ENCODE peak calls at places on chromosomes 3 and 15, in four cellular contexts. J is hepatocyte; V is CD4-positive, alpha-beta memory T cell; H is HCT116. P is an unnamed sample. For H3K27me3, the result is how much of the 10 kb centered on the place peaks cover.

GRCh38 chr15:89496155-89497098 is at the start of gene RHCG:
- DNase-seq in J (peak), V (no peak), H (no peak), P (no peak)

GRCh38 chr3:139520028-139520737 is 19.4 kb downstream of the RBP1 start:
- DNase-seq in H (peak), J (peak), V (no peak), P (no peak)

GRCh38 chr15:74213858-74214284 is 11.3 kb upstream of the STRA6 start:
- DNase-seq in H (no peak), J (no peak), V (no peak), P (no peak)

GRCh38 chr3:49534581-49535495 is 19.4 kb upstream of the BSN start:
- DNase-seq in H (no peak), V (no peak), J (peak), P (no peak)

GRCh38 chr3:127478922-127479321 is 111.6 kb downstream of the TPRA1 start:
- DNase-seq in V (no peak), H (no peak), J (no peak), P (no peak)

GRCh38 chr3:194117114-194117845 is 18.7 kb upstream of the HES1 start:
- DNase-seq in H (no peak), V (no peak), J (peak), P (no peak)

GRCh38 chr3:110773413-110773954 is 298.1 kb upstream of the NECTIN3 start:
- DNase-seq in J (peak), V (no peak), H (peak), P (peak)

GRCh38 chr3:132288357-132288756 is 28.9 kb upstream of the ACP3 start:
- DNase-seq in H (no peak), V (no peak), J (no peak), P (no peak)

GRCh38 chr15:80721476-80721875 is 26.4 kb downstream of the ABHD17C start:
- DNase-seq in V (no peak), J (no peak), H (no peak), P (no peak)

GRCh38 chr15:44633603-44634002 is 29.9 kb downstream of the SPG11 start:
- DNase-seq in V (no peak), J (no peak), H (no peak), P (no peak)

GRCh38 chr3:136070953-136071949 is 105.7 kb downstream of the PPP2R3A start:
- DNase-seq in J (peak), H (no peak), V (no peak), P (no peak)

GRCh38 chr3:188006726-188007393 is 147.1 kb upstream of the LPP start:
- DNase-seq in H (no peak), V (no peak), J (no peak), P (no peak)

GRCh38 chr3:53773586-53774368 is 72.4 kb downstream of the CHDH start:
- DNase-seq in V (no peak), J (peak), H (no peak), P (peak)

GRCh38 chr3:168956087-168956486 is 707.4 kb downstream of the MECOM start:
- DNase-seq in V (no peak), J (no peak), H (no peak), P (no peak)

GRCh38 chr3:172152869-172153268 is 113.5 kb downstream of the FNDC3B start:
- DNase-seq in V (no peak), H (no peak), J (no peak), P (no peak)

GRCh38 chr15:51499379-51499976 is 123.1 kb downstream of the DMXL2 start:
- DNase-seq in H (peak), J (peak), V (no peak), P (peak)

GRCh38 chr15:99009741-99010370 is 2.3 kb upstream of the PGPEP1L start:
- DNase-seq in J (no peak), V (no peak), H (no peak), P (no peak)

GRCh38 chr3:49385617-49386016 is 26.2 kb downstream of the RHOA start:
- DNase-seq in V (no peak), H (no peak), J (no peak), P (no peak)

GRCh38 chr15:85693277-85693676 is 101.4 kb downstream of the KLHL25 start:
- DNase-seq in J (no peak), V (no peak), H (no peak), P (no peak)

GRCh38 chr15:52678468-52679231 is 538 bp downstream of the ATOSA start:
- DNase-seq in V (peak), H (no peak), J (peak), P (peak)

GRCh38 chr15:52679232-52680040 is at the start of gene ATOSA:
- DNase-seq in V (peak), H (peak), J (peak), P (peak)

GRCh38 chr15:52678036-52678467 is 1.1 kb downstream of the ATOSA start:
- DNase-seq in J (peak), H (no peak), V (peak), P (no peak)

GRCh38 chr15:52680041-52680391 is 828 bp upstream of the ATOSA start:
- DNase-seq in V (no peak), J (no peak), H (no peak), P (no peak)

GRCh38 chr15:52677593-52677992 is 1.6 kb downstream of the ATOSA start:
- DNase-seq in V (no peak), J (no peak), H (no peak), P (no peak)
- H3K27ac ChIP-seq in V (peak), J (peak), H (peak), P (peak)

GRCh38 chr15:66484539-66485112 is 12.9 kb downstream of the SNAPC5 start:
- DNase-seq in J (no peak), H (no peak), V (no peak), P (no peak)
- H3K4me3 ChIP-seq in J (no peak), H (no peak), V (no peak), P (no peak)

GRCh38 chr3:185276415-185276814 is 22.6 kb upstream of the EHHADH start:
- DNase-seq in H (no peak), V (no peak), J (no peak), P (no peak)
- H3K27me3 ChIP-seq in H (under half), V (under half), J (under half), P (under half)

GRCh38 chr3:149016669-149017541 is 25.6 kb downstream of the GYG1 start:
- DNase-seq in V (no peak), H (no peak), J (no peak), P (peak)
- H3K27ac ChIP-seq in V (no peak), H (no peak), J (no peak), P (peak)

GRCh38 chr3:142943349-142943748 is 20.1 kb downstream of the PAQR9 start:
- DNase-seq in J (no peak), H (no peak), V (no peak), P (no peak)

GRCh38 chr3:142941373-142942123 is 21.9 kb downstream of the PAQR9 start:
- DNase-seq in V (no peak), H (no peak), J (peak), P (no peak)

GRCh38 chr3:142945023-142945422 is 18.5 kb downstream of the PAQR9 start:
- DNase-seq in H (no peak), V (no peak), J (no peak), P (no peak)

GRCh38 chr3:142944346-142944745 is 19.1 kb downstream of the PAQR9 start:
- DNase-seq in J (no peak), V (no peak), H (no peak), P (no peak)

DNA sequence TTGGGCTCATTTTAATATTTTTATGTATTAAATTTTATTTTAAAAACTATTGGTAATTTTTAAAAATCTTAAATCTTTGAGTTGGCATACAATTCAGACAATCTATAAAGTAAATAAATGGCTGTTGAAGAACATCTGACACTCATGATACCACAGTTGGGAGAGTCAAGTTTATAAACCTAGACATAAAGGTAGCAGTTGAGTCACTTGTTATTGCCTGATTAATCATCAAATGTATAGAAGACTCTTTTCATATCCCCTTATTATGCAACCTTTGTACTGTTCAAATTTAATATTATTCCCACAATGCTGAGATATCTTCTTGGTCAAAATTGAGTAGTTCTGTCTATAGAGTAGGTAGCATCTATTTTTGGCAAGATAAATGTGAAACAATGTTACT is 19.6 kb downstream of the PAQR9 start:
- DNase-seq in V (no peak), J (no peak), H (no peak), P (no peak)
- H3K4me3 ChIP-seq in V (peak), J (no peak), H (no peak), P (no peak)

P was measured in AG04450.